ENCODE peak calls at places on chromosomes 12 and 14, in six cellular contexts. W is SK-N-SH, D is HepG2, M is upper lobe of right lung, X is lung, B is thoracic aorta. K is an unnamed sample. For H3K36me3, the result is how much of the 10 kb centered on the place peaks cover.

GRCh38 chr14:98167253-98167652 is 1104.7 kb downstream of the BCL11B start:
- DNase-seq in W (no peak), D (no peak), M (no peak), X (no peak), B (no peak), K (no peak)

GRCh38 chr12:113929312-113929989 is 36.7 kb downstream of the RBM19 start:
- DNase-seq in W (no peak), D (no peak), M (no peak), X (no peak), B (no peak), K (no peak)

GRCh38 chr12:106868982-106869381 is 86.7 kb upstream of the TMEM263 start:
- DNase-seq in W (no peak), D (no peak), M (no peak), X (no peak), B (no peak), K (no peak)

GRCh38 chr12:120242275-120242799 is 23.2 kb downstream of the PXN start:
- DNase-seq in W (no peak), D (no peak), M (no peak), X (no peak), B (no peak), K (no peak)

GRCh38 chr12:94793191-94793595 is 142.8 kb upstream of the TMCC3 start:
- DNase-seq in W (no peak), D (no peak), M (no peak), X (no peak), B (no peak), K (no peak)

GRCh38 chr14:77498120-77498979 is at the start of gene ISM2:
- DNase-seq in W (peak), D (peak), M (peak), X (no peak), B (no peak), K (no peak)

GRCh38 chr14:53380041-53380440 is 226.9 kb upstream of the DDHD1 start:
- DNase-seq in W (no peak), D (no peak), M (no peak), X (no peak), B (no peak), K (no peak)

GRCh38 chr12:92505373-92506340 is 197.1 kb upstream of the PLEKHG7 start:
- DNase-seq in W (peak), D (no peak), M (peak), X (peak), B (peak), K (peak)

GRCh38 chr12:48681416-48681737 is 661 bp downstream of the KANSL2 start:
- DNase-seq in W (peak), D (peak), M (no peak), X (no peak), B (no peak), K (no peak)

GRCh38 chr14:98962118-98962517 is 309.9 kb downstream of the BCL11B start:
- DNase-seq in W (no peak), D (no peak), M (no peak), X (no peak), B (no peak), K (no peak)

GRCh38 chr14:40870252-40870651 is 736.4 kb upstream of the LRFN5 start:
- DNase-seq in W (no peak), D (no peak), M (no peak), X (no peak), B (no peak), K (no peak)

GRCh38 chr12:13275366-13275765 is 78.8 kb downstream of the EMP1 start:
- DNase-seq in W (no peak), D (no peak), M (no peak), X (no peak), B (no peak), K (no peak)

GRCh38 chr14:105144666-105145380 is 23.8 kb downstream of the JAG2 start:
- DNase-seq in W (peak), D (no peak), M (peak), X (no peak), B (no peak), K (peak)

GRCh38 chr14:36600431-36600830 is 18.0 kb upstream of the NKX2-8 start:
- DNase-seq in W (no peak), D (no peak), M (no peak), X (no peak), B (no peak), K (no peak)

GRCh38 chr12:18723752-18724151 is 14.1 kb downstream of the PLCZ1 start:
- DNase-seq in W (no peak), D (no peak), M (no peak), X (no peak), B (no peak), K (no peak)

GRCh38 chr14:95265106-95266094 is 54.3 kb downstream of the CLMN start:
- DNase-seq in W (no peak), D (peak), M (no peak), X (peak), B (peak), K (peak)

GRCh38 chr14:105878125-105878524 is 351.7 kb downstream of the TMEM121 start:
- DNase-seq in W (no peak), D (no peak), M (peak), X (no peak), B (no peak), K (no peak)

GRCh38 chr14:61152851-61153364 is 128.2 kb downstream of the TMEM30B start:
- DNase-seq in W (no peak), D (peak), M (no peak), X (no peak), B (no peak), K (no peak)

GRCh38 chr14:91830777-91831176 is 36.6 kb downstream of the TC2N start:
- DNase-seq in W (no peak), D (no peak), M (no peak), X (peak), B (no peak), K (peak)

GRCh38 chr12:105721915-105722314 is 391.4 kb downstream of the C12orf75 start:
- DNase-seq in W (no peak), D (no peak), M (no peak), X (no peak), B (no peak), K (no peak)

GRCh38 chr14:61034416-61035100 is 53.5 kb downstream of the SLC38A6 start:
- DNase-seq in W (no peak), D (no peak), M (no peak), X (peak), B (no peak), K (no peak)

GRCh38 chr12:6536894-6537579 is 2.7 kb downstream of the GAPDH start:
- DNase-seq in W (no peak), D (peak), M (no peak), X (no peak), B (no peak), K (no peak)

GRCh38 chr12:71195338-71195896 is 37.6 kb upstream of the TSPAN8 start:
- DNase-seq in W (no peak), D (no peak), M (no peak), X (no peak), B (no peak), K (no peak)

GRCh38 chr14:71651228-71651627 is 281.0 kb upstream of the RGS6 start:
- DNase-seq in W (no peak), D (no peak), M (no peak), X (no peak), B (peak), K (no peak)

GRCh38 chr14:54366726-54367707 is 29.8 kb upstream of the CDKN3 start:
- DNase-seq in W (peak), D (peak), M (no peak), X (no peak), B (no peak), K (no peak)

GRCh38 chr12:27861428-27862167 is 81.6 kb upstream of the MANSC4 start:
- DNase-seq in W (no peak), D (no peak), M (no peak), X (peak), B (no peak), K (no peak)

GRCh38 chr12:27868165-27868564 is 88.1 kb upstream of the MANSC4 start:
- DNase-seq in W (no peak), D (no peak), M (no peak), X (no peak), B (no peak), K (no peak)

GRCh38 chr12:27864521-27864920 is 84.5 kb upstream of the MANSC4 start:
- DNase-seq in W (no peak), D (no peak), M (no peak), X (no peak), B (no peak), K (no peak)

GRCh38 chr12:27866382-27867101 is 86.5 kb upstream of the MANSC4 start:
- DNase-seq in W (peak), D (no peak), M (no peak), X (no peak), B (no peak), K (no peak)

DNA sequence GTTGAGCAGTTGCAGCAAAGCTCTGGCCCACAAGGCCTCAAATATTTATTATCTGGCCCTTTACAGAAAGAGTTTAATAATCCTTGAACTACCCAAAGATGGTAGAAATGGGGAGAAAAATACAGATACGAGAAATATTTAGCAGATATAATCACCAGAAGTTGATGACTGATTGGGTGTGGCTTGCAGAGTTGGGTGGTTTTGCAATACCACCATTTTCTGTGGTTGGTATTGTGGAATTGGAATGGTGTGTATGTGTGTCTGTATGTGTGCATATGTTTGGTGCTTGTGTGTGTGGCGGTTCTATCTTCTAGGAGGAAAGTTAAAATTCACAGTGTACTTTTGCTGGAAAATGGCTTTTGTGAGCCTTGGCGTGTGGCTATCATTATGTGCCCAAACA is 85.4 kb upstream of the MANSC4 start:
- DNase-seq in W (no peak), D (no peak), M (no peak), X (no peak), B (no peak), K (no peak)
- H3K27ac ChIP-seq in W (peak), D (no peak), M (no peak), X (no peak), B (no peak), K (no peak)

GRCh38 chr12:122486805-122487426 is 13.8 kb downstream of the ZCCHC8 start:
- DNase-seq in W (no peak), D (no peak), M (no peak), X (no peak), B (no peak), K (no peak)

GRCh38 chr12:122491991-122492390 is 8.7 kb downstream of the ZCCHC8 start:
- DNase-seq in W (no peak), D (peak), M (no peak), X (no peak), B (no peak), K (no peak)

GRCh38 chr12:122483969-122484368 is 16.8 kb downstream of the ZCCHC8 start:
- DNase-seq in W (no peak), D (no peak), M (no peak), X (no peak), B (no peak), K (no peak)

DNA sequence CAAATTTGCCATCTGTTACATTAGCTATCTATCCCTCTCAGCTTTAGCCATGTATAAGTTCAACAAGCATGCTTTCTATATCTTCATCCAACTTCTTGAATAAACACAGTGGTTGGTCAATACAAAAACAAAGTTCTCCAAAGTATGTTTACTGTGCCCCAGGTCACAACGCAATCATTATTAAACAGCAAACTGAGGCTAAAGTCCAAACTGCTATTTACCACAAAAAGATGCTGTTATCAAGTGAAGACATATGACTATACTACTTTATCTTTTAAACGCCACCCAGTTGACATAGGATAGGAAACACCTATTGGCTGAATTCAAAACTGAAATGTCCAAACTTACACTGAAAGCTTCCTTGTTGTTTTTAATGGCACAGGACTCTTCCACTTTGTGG is 11.7 kb downstream of the ZCCHC8 start:
- DNase-seq in W (no peak), D (peak), M (no peak), X (no peak), B (no peak), K (no peak)
- H3K36me3 ChIP-seq in W (half or more), D (under half), M (half or more), X (under half), B (half or more), K (half or more)

DNA sequence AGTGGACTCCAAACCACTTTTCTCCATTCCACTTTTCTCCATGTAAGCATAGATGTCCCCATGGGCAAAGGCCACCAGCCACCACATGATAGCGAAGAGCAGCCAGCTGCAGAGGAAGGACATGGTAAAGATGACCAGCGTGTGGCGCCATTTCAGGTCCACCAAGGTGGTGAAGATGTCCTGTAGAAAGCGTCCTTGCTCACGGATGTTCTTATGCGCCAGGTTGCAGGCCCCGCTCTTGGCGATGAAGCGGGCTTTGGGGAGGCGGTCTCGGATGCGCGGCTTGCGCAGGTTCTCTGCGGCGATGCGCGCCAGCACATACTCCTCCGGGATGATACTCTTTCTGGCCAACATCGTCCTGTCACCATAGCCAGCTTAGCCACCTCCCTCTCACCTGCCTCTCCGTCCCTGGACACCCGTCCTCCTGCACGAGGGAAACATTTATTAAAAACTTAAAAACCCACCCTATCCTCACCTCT is 1.2 kb downstream of the KCNJ8 start:
- DNase-seq in W (peak), D (no peak), M (peak), X (peak), B (no peak), K (peak)
- H3K4me3 ChIP-seq in W (peak), D (no peak), M (peak), X (no peak), B (peak), K (peak)

DNA sequence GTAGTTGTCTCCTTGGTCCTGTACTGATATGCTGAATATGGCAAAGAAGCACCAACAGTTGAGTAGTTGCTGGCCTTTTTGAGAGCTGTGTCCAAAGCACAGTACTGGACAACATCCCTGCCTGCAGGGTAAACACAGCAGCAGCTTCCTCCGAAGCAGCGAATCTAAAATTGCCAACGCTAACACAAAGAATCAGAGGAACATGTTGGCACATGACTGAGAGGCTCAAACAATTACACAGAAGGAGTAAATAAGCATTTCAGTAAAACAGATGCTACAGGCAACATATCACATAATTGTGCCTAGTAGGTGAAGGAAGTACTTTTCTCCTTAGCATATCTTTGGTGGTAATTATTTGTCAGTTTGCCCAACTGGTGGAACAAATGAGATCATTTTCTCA is 52.1 kb downstream of the KICS2 start:
- DNase-seq in W (no peak), D (no peak), M (no peak), X (no peak), B (no peak), K (no peak)
- H3K27ac ChIP-seq in W (peak), D (no peak), M (no peak), X (no peak), B (no peak), K (no peak)